ENCODE peak calls at places on chromosomes 13 and 19, in five cellular contexts. Q is MM.1S; K is caudate nucleus; E is testis; Y is CD4-positive, CD25-positive, alpha-beta regulatory T cell. Z is an unnamed sample.

GRCh38 chr19:7636691-7637373 is at the start of gene STXBP2:
- DNase-seq in Y (peak), E (peak), Q (peak), K (no peak), Z (peak)

GRCh38 chr19:13843104-13843921 is 33.6 kb upstream of the NANOS3 start:
- DNase-seq in Q (no peak), E (no peak), Y (no peak), K (no peak), Z (peak)

GRCh38 chr13:20191902-20192469 is 752 bp downstream of the GJB2 start:
- DNase-seq in Y (no peak), E (peak), K (no peak), Q (peak), Z (no peak)

GRCh38 chr13:27970382-27971235 is 1.5 kb upstream of the CDX2 start:
- DNase-seq in E (no peak), Y (no peak), K (no peak), Q (no peak), Z (no peak)

GRCh38 chr13:79662882-79663281 is 181.9 kb downstream of the NDFIP2 start:
- DNase-seq in Y (no peak), Q (no peak), E (no peak), K (no peak), Z (no peak)

GRCh38 chr19:40284501-40285352 is at the start of gene AKT2:
- DNase-seq in K (peak), Y (peak), Q (peak), E (peak), Z (peak)

GRCh38 chr13:36696410-36696809 is 22.6 kb downstream of the SERTM1 start:
- DNase-seq in Y (no peak), K (no peak), Q (no peak), E (no peak), Z (no peak)

GRCh38 chr19:2255112-2255845 is 938 bp downstream of the JSRP1 start:
- DNase-seq in E (no peak), Q (peak), Y (no peak), K (no peak), Z (no peak)

GRCh38 chr19:2282062-2282861 is at the start of gene PEAK3:
- DNase-seq in K (peak), Y (no peak), E (peak), Q (no peak), Z (peak)

GRCh38 chr19:19537321-19538048 is 580 bp upstream of the CILP2 start:
- DNase-seq in Q (no peak), Y (peak), K (no peak), E (no peak), Z (no peak)

GRCh38 chr13:48446454-48446853 is 33.5 kb upstream of the LPAR6 start:
- DNase-seq in E (no peak), Q (no peak), Y (no peak), K (no peak), Z (no peak)

GRCh38 chr13:106566682-106567420 is 1.1 kb downstream of the ARGLU1 start:
- DNase-seq in E (peak), K (peak), Q (peak), Y (peak), Z (peak)

GRCh38 chr19:4432918-4433506 is 24.6 kb downstream of the UBXN6 start:
- DNase-seq in Q (no peak), K (no peak), Y (no peak), E (no peak), Z (no peak)

GRCh38 chr19:45677351-45678230 is 9.6 kb downstream of the GIPR start:
- DNase-seq in E (peak), K (peak), Y (peak), Q (peak), Z (peak)

GRCh38 chr19:54422136-54422535 is 6.9 kb downstream of the TTYH1 start:
- DNase-seq in E (no peak), Q (no peak), Y (no peak), K (no peak), Z (no peak)

GRCh38 chr13:93227906-93228801 is 1.5 kb downstream of the GPC6 start:
- DNase-seq in E (peak), Y (no peak), Q (peak), K (peak), Z (peak)

DNA sequence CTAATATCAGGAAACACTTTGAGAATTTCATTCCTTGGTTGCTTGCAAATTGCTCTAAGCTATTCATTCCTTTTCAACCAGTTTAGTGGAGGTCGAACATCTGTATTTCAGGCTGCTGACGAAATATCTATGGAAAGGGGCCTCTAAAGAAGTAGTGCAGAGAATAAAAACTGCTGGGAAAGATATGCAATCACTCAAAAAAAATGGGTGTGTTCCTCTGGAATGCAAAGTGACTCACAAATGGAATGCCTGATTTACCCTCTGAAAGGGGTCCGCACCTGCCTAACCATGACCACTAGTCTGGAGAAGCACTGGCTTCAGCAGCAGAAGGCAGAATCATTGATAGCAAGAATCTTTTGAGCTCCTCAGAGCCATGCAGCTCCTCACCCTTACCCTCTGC is 129.4 kb downstream of the PCDH9 start:
- DNase-seq in K (no peak), E (no peak), Y (no peak), Q (no peak), Z (no peak)
- H3K27ac ChIP-seq in K (peak), E (no peak), Y (no peak), Q (no peak), Z (no peak)

DNA sequence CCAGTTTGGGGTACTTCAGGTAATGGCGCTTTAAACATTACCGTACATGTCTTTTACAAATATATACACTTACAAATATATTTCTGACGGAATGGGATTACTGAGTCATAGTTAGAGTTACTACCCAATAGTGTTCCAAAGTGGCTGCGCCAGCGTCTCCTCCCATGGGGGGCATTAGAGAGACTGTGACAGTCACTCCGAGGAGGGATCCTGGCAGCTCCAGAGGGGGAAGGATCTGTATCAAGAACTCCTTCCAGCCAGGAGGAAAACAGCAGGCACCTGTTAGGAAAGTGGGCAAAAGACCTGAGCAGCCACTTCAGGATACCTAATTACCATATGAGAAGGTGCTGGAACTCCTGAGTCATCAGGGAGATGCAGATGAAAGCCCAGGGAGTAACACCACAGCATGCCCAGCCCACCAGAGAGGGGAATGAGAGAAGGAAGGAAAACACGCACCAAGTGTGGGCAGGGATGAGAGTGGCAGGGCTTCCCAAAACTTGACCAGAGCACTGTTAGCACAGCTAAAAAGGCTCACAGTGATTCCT is 52.9 kb downstream of the SLC7A9 start:
- DNase-seq in Y (no peak), K (no peak), Q (no peak), E (no peak), Z (no peak)
- H3K27ac ChIP-seq in Y (no peak), K (no peak), Q (no peak), E (no peak), Z (no peak)

GRCh38 chr13:91739751-91740150 is 341.3 kb downstream of the GPC5 start:
- DNase-seq in E (no peak), Y (no peak), K (no peak), Q (no peak), Z (no peak)
- H3K27ac ChIP-seq in E (no peak), Y (no peak), K (no peak), Q (no peak), Z (no peak)

GRCh38 chr13:39527301-39527700 is 75.7 kb downstream of the LHFPL6 start:
- DNase-seq in E (no peak), Q (no peak), K (no peak), Y (no peak), Z (no peak)
- H3K27ac ChIP-seq in E (no peak), Q (no peak), K (no peak), Y (no peak), Z (peak)

DNA sequence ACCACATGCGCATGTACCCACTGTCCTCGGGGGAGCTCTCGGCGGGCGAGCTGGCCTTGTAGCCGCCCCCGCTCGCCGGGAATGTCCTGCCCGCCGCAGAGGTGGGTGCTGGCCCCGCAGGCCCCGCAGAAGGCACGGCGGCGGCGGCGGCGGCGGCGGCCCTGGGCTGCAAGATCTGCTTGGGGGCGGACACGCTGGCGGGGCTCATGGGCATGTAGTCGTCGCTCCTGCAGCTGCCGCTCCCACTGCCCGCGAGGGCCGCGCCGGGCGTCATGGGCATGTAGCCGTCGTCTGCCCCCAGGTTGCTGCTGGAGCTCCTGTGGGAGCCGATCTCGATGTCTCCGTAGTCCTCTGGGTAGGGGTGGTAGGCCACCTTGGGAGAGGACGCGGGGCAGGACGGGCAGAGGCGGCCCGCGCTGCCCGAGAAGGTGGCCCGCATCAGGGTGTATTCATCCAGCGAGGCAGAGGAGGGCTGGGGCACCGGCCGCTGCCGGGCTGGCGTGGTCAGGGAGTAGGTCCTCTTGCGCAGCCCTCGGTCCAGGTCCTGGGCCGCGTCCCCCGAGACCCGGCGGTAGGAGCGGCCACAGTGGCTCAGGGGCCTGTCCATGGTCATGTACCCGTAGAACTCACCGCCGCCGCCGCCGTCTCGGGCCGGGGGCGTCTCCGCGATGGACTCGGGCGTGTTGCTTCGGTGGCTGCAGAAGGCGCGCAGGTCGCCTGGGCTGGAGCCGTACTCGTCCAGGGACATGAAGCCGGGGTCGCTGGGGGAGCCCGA is 2.4 kb downstream of the IRS2 start:
- DNase-seq in E (no peak), Q (no peak), Y (no peak), K (no peak), Z (no peak)
- H3K27ac ChIP-seq in E (peak), Q (no peak), Y (no peak), K (peak), Z (no peak)

GRCh38 chr19:10895363-10895762 is 24.0 kb downstream of the CARM1 start:
- DNase-seq in Y (no peak), E (no peak), K (no peak), Q (no peak), Z (no peak)

GRCh38 chr19:10895920-10896319 is 24.6 kb downstream of the CARM1 start:
- DNase-seq in Y (no peak), Q (no peak), K (no peak), E (no peak), Z (no peak)

GRCh38 chr19:10898633-10899032 is 27.3 kb downstream of the CARM1 start:
- DNase-seq in E (no peak), Y (no peak), K (no peak), Q (no peak), Z (no peak)

GRCh38 chr19:10894911-10895213 is 23.5 kb downstream of the CARM1 start:
- DNase-seq in Y (no peak), K (no peak), Q (no peak), E (no peak), Z (no peak)

GRCh38 chr19:10896851-10897526 is 25.6 kb downstream of the CARM1 start:
- DNase-seq in E (no peak), K (no peak), Y (no peak), Q (no peak), Z (no peak)
- H3K27ac ChIP-seq in E (peak), K (no peak), Y (no peak), Q (no peak), Z (no peak)

GRCh38 chr19:29677001-29677781 is 11.9 kb downstream of the PLEKHF1 start:
- DNase-seq in E (no peak), K (no peak), Q (no peak), Y (no peak), Z (no peak)
- H3K27ac ChIP-seq in E (peak), K (peak), Q (no peak), Y (peak), Z (peak)

Z was measured in uterus.